ENCODE peak calls at places on chromosome 11, in eight cellular contexts. S is AML-193; N is A172; J is tibial nerve; U is amygdala; C is activated CD4-positive, alpha-beta T cell treated with anti-CD3 and anti-CD28 coated beads, Interleukin-2, amount 10 ng/mL, durations not matched to agents 7 days and 5 days; B is NCI-H2171 treated with DMSO at 0.1 percent for 48 hours; K is Calu3. O is an unnamed sample.

GRCh38 chr11:10181811-10182210 is 112.2 kb downstream of the SBF2 start:
- DNase-seq in S (peak; percentile 78), N (peak; percentile 47), J (no peak), U (no peak), B (peak; percentile 5), K (no peak), C (no peak), O (peak; percentile 32)

GRCh38 chr11:72921028-72921716 is 107.0 kb downstream of the ATG16L2 start:
- DNase-seq in U (no peak), B (peak; percentile 14), K (no peak), S (no peak), N (no peak), C (no peak), J (no peak), O (no peak)

GRCh38 chr11:8386134-8386864 is 122.6 kb upstream of the LMO1 start:
- DNase-seq in N (no peak), B (no peak), J (no peak), C (no peak), S (no peak), K (no peak), U (no peak), O (no peak)

GRCh38 chr11:16632295-16633200 is 105.9 kb upstream of the C11orf58 start:
- DNase-seq in J (no peak), C (no peak), K (peak; percentile 28), U (no peak), B (no peak), N (peak; percentile 43), S (peak; percentile 55), O (peak; percentile 50)

GRCh38 chr11:46659908-46660307 is 40.5 kb downstream of the ARHGAP1 start:
- DNase-seq in B (no peak), S (peak; percentile 93), U (no peak), C (no peak), K (no peak), J (peak; percentile 61), N (no peak), O (no peak)

GRCh38 chr11:655036-655726 is 18.1 kb downstream of the DRD4 start:
- DNase-seq in S (no peak), B (no peak), J (no peak), U (no peak), N (no peak), K (peak; percentile 61), C (no peak), O (peak; percentile 90)

GRCh38 chr11:88292156-88292844 is 45.2 kb downstream of the CTSC start:
- DNase-seq in N (peak; percentile 9), C (no peak), K (peak; percentile 64), J (no peak), U (no peak), B (peak; percentile 35), S (no peak), O (peak; percentile 6)

GRCh38 chr11:30876228-30876627 is 290.1 kb upstream of the MPPED2 start:
- DNase-seq in J (no peak), S (no peak), U (no peak), C (no peak), K (no peak), B (no peak), N (no peak), O (no peak)

GRCh38 chr11:121802542-121802941 is 313.5 kb downstream of the BLID start:
- DNase-seq in B (no peak), N (no peak), J (no peak), U (no peak), S (no peak), C (no peak), K (no peak), O (no peak)

GRCh38 chr11:17792161-17792560 is 57.6 kb downstream of the KCNC1 start:
- DNase-seq in B (no peak), J (no peak), N (no peak), U (no peak), S (no peak), C (no peak), K (no peak), O (no peak)

O was measured in HepG2.